ENCODE peak calls at places on chromosomes 7 and 10, in nine cellular contexts. One of them, this sample, is unnamed.
A peak's percentile ranks its signal among the peaks of the same experiment; 100 is the strongest.

GRCh38 chr10:52539463-52539862 is 225.4 kb downstream of the DKK1 start:
- DNase-seq in GM23338: no peak
- DNase-seq in PC-9: peak; percentile 65
- DNase-seq in keratinocyte: peak; percentile 88
- DNase-seq in astrocyte: peak; percentile 82
- DNase-seq in hepatocyte: no peak
- DNase-seq in SK-N-SH: no peak
- DNase-seq in GM12878: no peak
- DNase-seq in GM23248: peak; percentile 31
- DNase-seq in this sample: peak; percentile 93

GRCh38 chr7:11193888-11194287 is 220.2 kb downstream of the PHF14 start:
- DNase-seq in GM23338: no peak
- DNase-seq in PC-9: no peak
- DNase-seq in keratinocyte: no peak
- DNase-seq in astrocyte: no peak
- DNase-seq in hepatocyte: no peak
- DNase-seq in SK-N-SH: no peak
- DNase-seq in GM12878: no peak
- DNase-seq in GM23248: peak; percentile 18
- DNase-seq in this sample: peak; percentile 40

GRCh38 chr7:97016392-97017196 is 8.0 kb downstream of the DLX5 start:
- DNase-seq in GM23338: peak; percentile 92
- DNase-seq in PC-9: no peak
- DNase-seq in keratinocyte: no peak
- DNase-seq in astrocyte: no peak
- DNase-seq in hepatocyte: peak; percentile 61
- DNase-seq in SK-N-SH: peak; percentile 89
- DNase-seq in GM12878: no peak
- DNase-seq in GM23248: no peak
- DNase-seq in this sample: peak; percentile 95

GRCh38 chr7:129361771-129362170 is 72.5 kb upstream of the STRIP2 start:
- DNase-seq in GM23338: no peak
- DNase-seq in PC-9: no peak
- DNase-seq in keratinocyte: no peak
- DNase-seq in astrocyte: no peak
- DNase-seq in hepatocyte: no peak
- DNase-seq in SK-N-SH: no peak
- DNase-seq in GM12878: no peak
- DNase-seq in GM23248: no peak
- DNase-seq in this sample: no peak

GRCh38 chr7:72267291-72267800 is 144.8 kb downstream of the CALN1 start:
- DNase-seq in GM23338: no peak
- DNase-seq in PC-9: no peak
- DNase-seq in keratinocyte: no peak
- DNase-seq in astrocyte: no peak
- DNase-seq in hepatocyte: no peak
- DNase-seq in SK-N-SH: no peak
- DNase-seq in GM12878: no peak
- DNase-seq in GM23248: no peak
- DNase-seq in this sample: no peak

GRCh38 chr7:101138149-101138870 is 11.4 kb downstream of the SERPINE1 start:
- DNase-seq in GM23338: peak; percentile 78
- DNase-seq in PC-9: peak; percentile 93
- DNase-seq in keratinocyte: no peak
- DNase-seq in astrocyte: peak; percentile 95
- DNase-seq in hepatocyte: peak; percentile 93
- DNase-seq in SK-N-SH: peak; percentile 88
- DNase-seq in GM12878: peak; percentile 79
- DNase-seq in GM23248: peak; percentile 97
- DNase-seq in this sample: peak; percentile 98

GRCh38 chr7:117124585-117125220 is 171.4 kb downstream of the ST7 start:
- DNase-seq in GM23338: no peak
- DNase-seq in PC-9: peak; percentile 94
- DNase-seq in keratinocyte: peak; percentile 36
- DNase-seq in astrocyte: peak; percentile 95
- DNase-seq in hepatocyte: peak; percentile 87
- DNase-seq in SK-N-SH: peak; percentile 30
- DNase-seq in GM12878: peak; percentile 60
- DNase-seq in GM23248: peak; percentile 97
- DNase-seq in this sample: no peak

GRCh38 chr10:71684356-71685173 is 35.0 kb downstream of the C10orf105 start:
- DNase-seq in GM23338: no peak
- DNase-seq in PC-9: no peak
- DNase-seq in keratinocyte: no peak
- DNase-seq in astrocyte: no peak
- DNase-seq in hepatocyte: no peak
- DNase-seq in SK-N-SH: no peak
- DNase-seq in GM12878: no peak
- DNase-seq in GM23248: peak; percentile 12
- DNase-seq in this sample: peak; percentile 47

GRCh38 chr7:12630615-12630884 is 56.9 kb upstream of the ARL4A start:
- DNase-seq in GM23338: no peak
- DNase-seq in PC-9: no peak
- DNase-seq in keratinocyte: no peak
- DNase-seq in astrocyte: no peak
- DNase-seq in hepatocyte: no peak
- DNase-seq in SK-N-SH: no peak
- DNase-seq in GM12878: no peak
- DNase-seq in GM23248: no peak
- DNase-seq in this sample: no peak

GRCh38 chr10:4581929-4582328 is 244.1 kb upstream of the AKR1E2 start:
- DNase-seq in GM23338: no peak
- DNase-seq in PC-9: no peak
- DNase-seq in keratinocyte: no peak
- DNase-seq in astrocyte: no peak
- DNase-seq in hepatocyte: no peak
- DNase-seq in SK-N-SH: peak; percentile 8
- DNase-seq in GM12878: no peak
- DNase-seq in GM23248: no peak
- DNase-seq in this sample: no peak

GRCh38 chr7:45589915-45590678 is 15.9 kb downstream of the ADCY1 start:
- DNase-seq in GM23338: no peak
- DNase-seq in PC-9: no peak
- DNase-seq in keratinocyte: no peak
- DNase-seq in astrocyte: no peak
- DNase-seq in hepatocyte: no peak
- DNase-seq in SK-N-SH: no peak
- DNase-seq in GM12878: no peak
- DNase-seq in GM23248: no peak
- DNase-seq in this sample: no peak

GRCh38 chr10:91220954-91221696 is 662 bp downstream of the PCGF5 start:
- DNase-seq in GM23338: peak; percentile 47
- DNase-seq in PC-9: no peak
- DNase-seq in keratinocyte: no peak
- DNase-seq in astrocyte: peak; percentile 10
- DNase-seq in hepatocyte: no peak
- DNase-seq in SK-N-SH: no peak
- DNase-seq in GM12878: no peak
- DNase-seq in GM23248: peak; percentile 53
- DNase-seq in this sample: peak; percentile 34

GRCh38 chr7:114879554-114879953 is 42.3 kb upstream of the MDFIC start:
- DNase-seq in GM23338: no peak
- DNase-seq in PC-9: no peak
- DNase-seq in keratinocyte: no peak
- DNase-seq in astrocyte: peak; percentile 57
- DNase-seq in hepatocyte: no peak
- DNase-seq in SK-N-SH: no peak
- DNase-seq in GM12878: no peak
- DNase-seq in GM23248: peak; percentile 54
- DNase-seq in this sample: no peak

GRCh38 chr10:59323036-59323459 is 39.3 kb downstream of the FAM13C start:
- DNase-seq in GM23338: no peak
- DNase-seq in PC-9: no peak
- DNase-seq in keratinocyte: no peak
- DNase-seq in astrocyte: no peak
- DNase-seq in hepatocyte: peak; percentile 43
- DNase-seq in SK-N-SH: no peak
- DNase-seq in GM12878: no peak
- DNase-seq in GM23248: no peak
- DNase-seq in this sample: no peak

GRCh38 chr7:131357282-131357880 is 29.7 kb downstream of the MKLN1 start:
- DNase-seq in GM23338: no peak
- DNase-seq in PC-9: no peak
- DNase-seq in keratinocyte: no peak
- DNase-seq in astrocyte: peak; percentile 35
- DNase-seq in hepatocyte: no peak
- DNase-seq in SK-N-SH: no peak
- DNase-seq in GM12878: no peak
- DNase-seq in GM23248: no peak
- DNase-seq in this sample: no peak

GRCh38 chr7:12685550-12685949 is 1.9 kb upstream of the ARL4A start:
- DNase-seq in GM23338: peak; percentile 88
- DNase-seq in PC-9: no peak
- DNase-seq in keratinocyte: no peak
- DNase-seq in astrocyte: peak; percentile 23
- DNase-seq in hepatocyte: peak; percentile 53
- DNase-seq in SK-N-SH: peak; percentile 27
- DNase-seq in GM12878: no peak
- DNase-seq in GM23248: peak; percentile 73
- DNase-seq in this sample: peak; percentile 90

GRCh38 chr7:20199015-20199737 is 18.0 kb downstream of the MACC1 start:
- DNase-seq in GM23338: no peak
- DNase-seq in PC-9: peak; percentile 91
- DNase-seq in keratinocyte: peak; percentile 74
- DNase-seq in astrocyte: peak; percentile 79
- DNase-seq in hepatocyte: peak; percentile 37
- DNase-seq in SK-N-SH: peak; percentile 13
- DNase-seq in GM12878: peak; percentile 94
- DNase-seq in GM23248: peak; percentile 78
- DNase-seq in this sample: peak; percentile 54

GRCh38 chr7:17947606-17948005 is 7.3 kb upstream of the SNX13 start:
- DNase-seq in GM23338: no peak
- DNase-seq in PC-9: peak; percentile 33
- DNase-seq in keratinocyte: no peak
- DNase-seq in astrocyte: no peak
- DNase-seq in hepatocyte: no peak
- DNase-seq in SK-N-SH: no peak
- DNase-seq in GM12878: no peak
- DNase-seq in GM23248: no peak
- DNase-seq in this sample: no peak

GRCh38 chr7:47327698-47328391 is 254.1 kb downstream of the TNS3 start:
- DNase-seq in GM23338: peak; percentile 92
- DNase-seq in PC-9: no peak
- DNase-seq in keratinocyte: no peak
- DNase-seq in astrocyte: peak; percentile 79
- DNase-seq in hepatocyte: peak; percentile 92
- DNase-seq in SK-N-SH: peak; percentile 62
- DNase-seq in GM12878: no peak
- DNase-seq in GM23248: peak; percentile 96
- DNase-seq in this sample: peak; percentile 95

GRCh38 chr10:427746-428519 is 261.5 kb downstream of the DIP2C start:
- DNase-seq in GM23338: no peak
- DNase-seq in PC-9: no peak
- DNase-seq in keratinocyte: no peak
- DNase-seq in astrocyte: no peak
- DNase-seq in hepatocyte: no peak
- DNase-seq in SK-N-SH: no peak
- DNase-seq in GM12878: no peak
- DNase-seq in GM23248: no peak
- DNase-seq in this sample: no peak

GRCh38 chr7:100396421-100396982 is 23.2 kb downstream of the PILRA start:
- DNase-seq in GM23338: no peak
- DNase-seq in PC-9: no peak
- DNase-seq in keratinocyte: no peak
- DNase-seq in astrocyte: no peak
- DNase-seq in hepatocyte: no peak
- DNase-seq in SK-N-SH: no peak
- DNase-seq in GM12878: peak; percentile 93
- DNase-seq in GM23248: no peak
- DNase-seq in this sample: no peak

GRCh38 chr7:84549409-84549808 is 354.8 kb upstream of the SEMA3A start:
- DNase-seq in GM23338: no peak
- DNase-seq in PC-9: no peak
- DNase-seq in keratinocyte: no peak
- DNase-seq in astrocyte: no peak
- DNase-seq in hepatocyte: no peak
- DNase-seq in SK-N-SH: no peak
- DNase-seq in GM12878: no peak
- DNase-seq in GM23248: no peak
- DNase-seq in this sample: no peak
- H3K27ac ChIP-seq in GM23338: no peak overlapping the region
- H3K27ac ChIP-seq in PC-9: no peak overlapping the region
- H3K27ac ChIP-seq in keratinocyte: no peak overlapping the region
- H3K27ac ChIP-seq in astrocyte: peak overlapping the region; percentile 54
- H3K27ac ChIP-seq in hepatocyte: no peak overlapping the region
- H3K27ac ChIP-seq in SK-N-SH: no peak overlapping the region
- H3K27ac ChIP-seq in GM12878: no peak overlapping the region
- H3K27ac ChIP-seq in GM23248: no peak overlapping the region
- H3K27ac ChIP-seq in this sample: no peak overlapping the region

DNA sequence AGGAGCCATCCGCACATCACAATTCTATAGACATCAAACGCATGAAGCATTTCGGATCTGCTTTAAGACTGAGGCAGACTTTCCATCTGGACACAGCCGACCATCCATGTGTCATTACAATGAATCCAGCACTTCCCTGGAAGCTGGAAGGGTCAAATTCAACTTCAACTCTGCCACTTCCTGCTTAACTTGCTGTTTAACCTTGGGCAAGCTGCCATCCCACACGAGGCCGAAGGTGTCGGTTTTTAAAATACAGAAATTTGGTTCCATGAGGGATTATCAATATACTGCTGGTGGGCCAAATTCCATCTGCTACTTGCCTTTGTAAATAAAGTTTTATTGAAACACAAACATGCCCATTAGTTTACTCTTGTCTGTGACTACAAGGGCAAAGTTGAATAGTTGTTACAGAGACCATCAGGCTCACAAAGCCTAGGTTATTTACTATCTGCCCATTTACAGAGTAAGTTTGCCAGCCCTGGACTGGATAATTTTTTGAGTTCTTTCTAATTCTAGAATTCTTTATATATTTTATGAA is 134.6 kb downstream of the FAM204A start:
- DNase-seq in GM23338: no peak
- DNase-seq in PC-9: no peak
- DNase-seq in keratinocyte: no peak
- DNase-seq in astrocyte: no peak
- DNase-seq in hepatocyte: no peak
- DNase-seq in SK-N-SH: no peak
- DNase-seq in GM12878: no peak
- DNase-seq in GM23248: no peak
- DNase-seq in this sample: no peak
- H3K4me2 ChIP-seq in GM23338: no peak overlapping the region
- H3K4me2 ChIP-seq in PC-9: no peak overlapping the region
- H3K4me2 ChIP-seq in keratinocyte: no peak overlapping the region
- H3K4me2 ChIP-seq in astrocyte: no peak overlapping the region
- H3K4me2 ChIP-seq in hepatocyte: no peak overlapping the region
- H3K4me2 ChIP-seq in SK-N-SH: no peak overlapping the region
- H3K4me2 ChIP-seq in GM12878: no peak overlapping the region
- H3K4me2 ChIP-seq in GM23248: no peak overlapping the region
- H3K4me2 ChIP-seq in this sample: no peak overlapping the region

GRCh38 chr10:93657757-93658156 is 44.6 kb downstream of the FRA10AC1 start:
- DNase-seq in GM23338: no peak
- DNase-seq in PC-9: no peak
- DNase-seq in keratinocyte: no peak
- DNase-seq in astrocyte: no peak
- DNase-seq in hepatocyte: no peak
- DNase-seq in SK-N-SH: no peak
- DNase-seq in GM12878: no peak
- DNase-seq in GM23248: no peak
- DNase-seq in this sample: no peak
- H3K27ac ChIP-seq in GM23338: no peak overlapping the region
- H3K27ac ChIP-seq in PC-9: no peak overlapping the region
- H3K27ac ChIP-seq in keratinocyte: no peak overlapping the region
- H3K27ac ChIP-seq in astrocyte: no peak overlapping the region
- H3K27ac ChIP-seq in hepatocyte: no peak overlapping the region
- H3K27ac ChIP-seq in SK-N-SH: no peak overlapping the region
- H3K27ac ChIP-seq in GM12878: no peak overlapping the region
- H3K27ac ChIP-seq in GM23248: no peak overlapping the region
- H3K27ac ChIP-seq in this sample: no peak overlapping the region

GRCh38 chr7:57449904-57450303 is at the start of gene ZNF716:
- DNase-seq in GM23338: no peak
- DNase-seq in PC-9: no peak
- DNase-seq in keratinocyte: no peak
- DNase-seq in astrocyte: no peak
- DNase-seq in hepatocyte: no peak
- DNase-seq in SK-N-SH: no peak
- DNase-seq in GM12878: no peak
- DNase-seq in GM23248: no peak
- DNase-seq in this sample: no peak
- H3K4me2 ChIP-seq in GM23338: no peak within 1 kb of the TSS
- H3K4me2 ChIP-seq in PC-9: no peak within 1 kb of the TSS
- H3K4me2 ChIP-seq in keratinocyte: no peak within 1 kb of the TSS
- H3K4me2 ChIP-seq in astrocyte: no peak within 1 kb of the TSS
- H3K4me2 ChIP-seq in hepatocyte: no peak within 1 kb of the TSS
- H3K4me2 ChIP-seq in SK-N-SH: no peak within 1 kb of the TSS
- H3K4me2 ChIP-seq in GM12878: no peak within 1 kb of the TSS
- H3K4me2 ChIP-seq in GM23248: no peak within 1 kb of the TSS
- H3K4me2 ChIP-seq in this sample: no peak within 1 kb of the TSS